ENCODE peak calls at places on chromosomes 16 and 17, in nine cellular contexts. B is astrocyte; Z is HepG2; E is CD4-positive, alpha-beta T cell; O is endothelial cell; Q is progenitor cell of endocrine pancreas; X is hepatocyte; Y is breast epithelium; V is bronchial epithelial cell. I is an unnamed sample.

GRCh38 chr16:66380421-66380820 is 13.9 kb downstream of the CDH5 start:
- DNase-seq in B (no peak), Z (no peak), E (no peak), O (no peak), Q (no peak), X (no peak), Y (no peak), V (no peak), I (no peak)

GRCh38 chr16:14307623-14308356 is 236.7 kb downstream of the MRTFB start:
- DNase-seq in B (no peak), Z (no peak), E (no peak), O (no peak), Q (no peak), X (no peak), Y (no peak), V (peak), I (no peak)

GRCh38 chr16:87238371-87238715 is 78.8 kb downstream of the C16orf95 start:
- DNase-seq in B (no peak), Z (no peak), E (no peak), O (no peak), Q (no peak), X (no peak), Y (no peak), V (no peak), I (no peak)

GRCh38 chr17:36992701-36993100 is 43.9 kb downstream of the AATF start:
- DNase-seq in B (no peak), Z (no peak), E (no peak), O (no peak), Q (no peak), X (no peak), Y (no peak), V (no peak), I (no peak)

GRCh38 chr16:57603110-57604024 is 25.1 kb upstream of the ADGRG1 start:
- DNase-seq in B (no peak), Z (no peak), E (no peak), O (no peak), Q (no peak), X (no peak), Y (no peak), V (no peak), I (no peak)

GRCh38 chr17:72126575-72127486 is 6.0 kb downstream of the SOX9 start:
- DNase-seq in B (peak), Z (peak), E (no peak), O (no peak), Q (no peak), X (peak), Y (no peak), V (peak), I (no peak)

GRCh38 chr16:79728048-79728922 is 127.7 kb upstream of the MAF start:
- DNase-seq in B (no peak), Z (no peak), E (no peak), O (no peak), Q (no peak), X (no peak), Y (no peak), V (no peak), I (no peak)

GRCh38 chr17:78045316-78045715 is 83.2 kb downstream of the TMC6 start:
- DNase-seq in B (no peak), Z (no peak), E (no peak), O (no peak), Q (no peak), X (no peak), Y (no peak), V (no peak), I (no peak)

GRCh38 chr16:90020260-90020837 is 1.1 kb upstream of the DBNDD1 start:
- DNase-seq in B (peak), Z (peak), E (no peak), O (no peak), Q (no peak), X (no peak), Y (no peak), V (no peak), I (no peak)

GRCh38 chr16:57446530-57447141 is 549 bp downstream of the CIAPIN1 start:
- DNase-seq in B (peak), Z (no peak), E (peak), O (no peak), Q (no peak), X (peak), Y (no peak), V (peak), I (no peak)

GRCh38 chr16:85860413-85861094 is 38.4 kb upstream of the IRF8 start:
- DNase-seq in B (no peak), Z (no peak), E (no peak), O (no peak), Q (no peak), X (no peak), Y (no peak), V (no peak), I (no peak)

GRCh38 chr16:84806256-84806889 is 13.4 kb upstream of the CRISPLD2 start:
- DNase-seq in B (peak), Z (no peak), E (no peak), O (no peak), Q (no peak), X (peak), Y (no peak), V (no peak), I (peak)

GRCh38 chr17:46032909-46033308 is 33.9 kb downstream of the STH start:
- DNase-seq in B (no peak), Z (no peak), E (no peak), O (no peak), Q (no peak), X (no peak), Y (peak), V (no peak), I (no peak)

GRCh38 chr17:40956401-40957254 is 10.1 kb downstream of the KRT39 start:
- DNase-seq in B (peak), Z (peak), E (no peak), O (no peak), Q (no peak), X (peak), Y (no peak), V (peak), I (no peak)

DNA sequence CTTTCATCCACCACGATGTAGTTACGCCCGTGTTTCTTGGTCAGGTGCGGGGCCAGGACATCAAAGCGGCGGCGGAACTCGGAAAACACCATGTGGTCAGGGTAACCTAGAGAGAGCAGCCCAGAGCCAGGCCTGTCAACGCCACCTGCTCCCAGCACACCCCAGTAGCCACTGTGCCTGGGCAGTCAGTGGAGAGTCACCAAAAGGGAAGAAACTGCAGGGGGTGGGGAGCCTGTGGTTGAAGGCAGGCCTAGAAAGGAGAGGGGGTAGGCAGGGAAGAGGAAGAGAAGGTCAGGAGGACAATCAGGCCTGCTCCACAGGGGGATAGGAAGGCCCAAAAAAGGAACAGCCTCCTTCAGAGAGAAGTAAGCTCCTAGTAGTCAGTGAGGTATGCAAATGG is 64.1 kb downstream of the PIPOX start:
- DNase-seq in B (no peak), Z (no peak), E (no peak), O (no peak), Q (no peak), X (no peak), Y (no peak), V (no peak), I (peak)
- TF ChIP-seq CTCF in B (no peak), Z (no peak), E (no peak), O (no peak), Q (no peak), X (no peak), Y (no peak), V (no peak), I (no peak)

GRCh38 chr17:7931709-7932482 is at the start of the genes CNTROB and TRAPPC1:
- DNase-seq in B (peak), Z (peak), E (peak), O (peak), Q (peak), X (peak), Y (peak), V (peak), I (peak)
- TF ChIP-seq CTCF in B (no peak), Z (no peak), E (no peak), O (no peak), Q (no peak), X (no peak), Y (no peak), V (no peak), I (no peak)

GRCh38 chr16:1278456-1278855 is 22.6 kb downstream of the TPSD1 start:
- DNase-seq in B (no peak), Z (no peak), E (no peak), O (no peak), Q (no peak), X (no peak), Y (no peak), V (no peak), I (no peak)
- TF ChIP-seq CTCF in B (no peak), Z (peak), E (no peak), O (no peak), Q (peak), X (no peak), Y (no peak), V (no peak), I (no peak)

DNA sequence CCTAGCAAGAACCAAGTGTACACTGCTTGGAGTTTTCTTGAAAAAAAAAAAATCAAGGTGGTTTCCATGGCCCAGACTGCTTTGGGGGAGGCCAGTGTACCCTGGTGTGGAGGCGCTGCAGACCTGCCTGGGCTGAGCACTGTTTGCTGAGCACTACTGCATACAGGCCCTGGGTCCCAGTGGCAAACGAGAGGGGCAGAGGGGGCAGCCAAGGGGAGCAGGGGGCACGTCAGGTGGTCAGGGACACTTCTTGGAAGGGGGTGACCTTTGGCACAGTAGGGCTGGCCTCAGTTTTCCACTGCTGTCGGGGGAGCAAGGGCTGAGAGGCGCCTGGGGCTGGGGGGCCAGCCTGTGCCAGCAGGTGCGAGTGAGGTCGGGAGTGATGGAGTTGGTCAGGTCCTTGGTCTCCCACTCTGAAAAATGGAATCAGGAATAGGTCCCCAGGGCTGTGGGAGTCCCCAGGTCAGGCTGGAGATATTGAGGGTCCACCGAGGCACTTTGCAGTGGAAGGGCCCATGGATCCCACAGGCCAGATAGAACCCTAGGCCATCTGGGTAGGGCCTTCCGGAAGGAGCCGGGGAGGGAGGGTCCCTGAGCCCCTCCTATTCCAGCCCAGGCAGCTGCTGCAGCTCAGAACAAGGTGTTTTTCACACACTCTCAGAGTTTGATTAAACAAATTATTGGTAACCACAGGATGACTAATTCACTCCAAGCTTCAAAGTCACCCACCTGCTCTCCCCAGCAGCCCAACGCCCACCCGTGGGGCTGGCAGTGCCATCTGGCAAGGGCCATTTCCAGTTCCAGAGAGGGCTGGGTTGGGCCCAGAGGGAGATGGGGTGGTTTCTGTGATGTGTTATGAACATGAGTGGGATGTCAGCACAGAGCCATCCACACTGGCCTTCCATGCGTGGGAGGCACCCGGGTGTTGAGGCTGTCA is 3.5 kb downstream of the ZFPM1 start:
- DNase-seq in B (no peak), Z (no peak), E (peak), O (no peak), Q (no peak), X (no peak), Y (no peak), V (peak), I (no peak)
- TF ChIP-seq CTCF in B (no peak), Z (no peak), E (no peak), O (no peak), Q (no peak), X (no peak), Y (no peak), V (no peak), I (no peak)

GRCh38 chr16:67562918-67563707 is 787 bp downstream of the CTCF start:
- DNase-seq in B (peak), Z (peak), E (peak), O (peak), Q (peak), X (peak), Y (peak), V (peak), I (no peak)
- TF ChIP-seq CTCF in B (no peak), Z (peak), E (peak), O (peak), Q (peak), X (peak), Y (no peak), V (peak), I (peak)

GRCh38 chr16:68972720-68973119 is 129.4 kb downstream of the TANGO6 start:
- DNase-seq in B (peak), Z (no peak), E (no peak), O (peak), Q (no peak), X (peak), Y (no peak), V (peak), I (no peak)
- TF ChIP-seq CTCF in B (peak), Z (peak), E (no peak), O (no peak), Q (peak), X (no peak), Y (no peak), V (peak), I (no peak)